ENCODE peak calls at places on chromosomes 7 and 10, in ten cellular contexts. One of them, this sample, is unnamed.

GRCh38 chr10:86829472-86829871 is 73.1 kb downstream of the BMPR1A start:
- DNase-seq in endothelial cell of umbilical vein: no peak
- DNase-seq in left ventricle myocardium inferior: no peak
- DNase-seq in upper lobe of right lung: no peak
- DNase-seq in heart right ventricle: no peak
- DNase-seq in hepatocyte: no peak
- DNase-seq in CD14-positive monocyte: no peak
- DNase-seq in MM.1S: no peak
- DNase-seq in brain microvascular endothelial cell: no peak
- DNase-seq in glutamatergic neuron: no peak
- DNase-seq in this sample: no peak

GRCh38 chr10:64116731-64117130 is 595.5 kb downstream of the REEP3 start:
- DNase-seq in upper lobe of right lung: no peak
- DNase-seq in CD14-positive monocyte: no peak
- DNase-seq in brain microvascular endothelial cell: no peak
- DNase-seq in left ventricle myocardium inferior: no peak
- DNase-seq in glutamatergic neuron: no peak
- DNase-seq in endothelial cell of umbilical vein: no peak
- DNase-seq in MM.1S: no peak
- DNase-seq in hepatocyte: no peak
- DNase-seq in heart right ventricle: no peak
- DNase-seq in this sample: no peak

GRCh38 chr10:59625842-59626522 is 83.7 kb downstream of the SLC16A9 start:
- DNase-seq in brain microvascular endothelial cell: peak; percentile 57
- DNase-seq in heart right ventricle: peak; percentile 36
- DNase-seq in MM.1S: peak; percentile 76
- DNase-seq in upper lobe of right lung: no peak
- DNase-seq in left ventricle myocardium inferior: no peak
- DNase-seq in hepatocyte: peak; percentile 83
- DNase-seq in glutamatergic neuron: peak; percentile 32
- DNase-seq in endothelial cell of umbilical vein: peak; percentile 67
- DNase-seq in CD14-positive monocyte: no peak
- DNase-seq in this sample: no peak

GRCh38 chr7:12686894-12687212 is 580 bp upstream of the ARL4A start:
- DNase-seq in heart right ventricle: no peak
- DNase-seq in hepatocyte: no peak
- DNase-seq in glutamatergic neuron: no peak
- DNase-seq in MM.1S: no peak
- DNase-seq in brain microvascular endothelial cell: no peak
- DNase-seq in left ventricle myocardium inferior: no peak
- DNase-seq in CD14-positive monocyte: no peak
- DNase-seq in endothelial cell of umbilical vein: no peak
- DNase-seq in upper lobe of right lung: no peak
- DNase-seq in this sample: no peak

GRCh38 chr10:127462643-127463295 is 86.3 kb upstream of the NPS start:
- DNase-seq in glutamatergic neuron: no peak
- DNase-seq in heart right ventricle: no peak
- DNase-seq in MM.1S: no peak
- DNase-seq in upper lobe of right lung: no peak
- DNase-seq in endothelial cell of umbilical vein: no peak
- DNase-seq in left ventricle myocardium inferior: no peak
- DNase-seq in hepatocyte: peak; percentile 39
- DNase-seq in CD14-positive monocyte: no peak
- DNase-seq in brain microvascular endothelial cell: no peak
- DNase-seq in this sample: no peak

GRCh38 chr10:112793197-112793921 is 156.7 kb upstream of the TCF7L2 start:
- DNase-seq in hepatocyte: no peak
- DNase-seq in left ventricle myocardium inferior: no peak
- DNase-seq in heart right ventricle: no peak
- DNase-seq in MM.1S: no peak
- DNase-seq in upper lobe of right lung: no peak
- DNase-seq in glutamatergic neuron: no peak
- DNase-seq in endothelial cell of umbilical vein: no peak
- DNase-seq in brain microvascular endothelial cell: no peak
- DNase-seq in CD14-positive monocyte: no peak
- DNase-seq in this sample: no peak

GRCh38 chr7:155388561-155388960 is 69.4 kb upstream of the EN2 start:
- DNase-seq in MM.1S: no peak
- DNase-seq in upper lobe of right lung: no peak
- DNase-seq in hepatocyte: no peak
- DNase-seq in brain microvascular endothelial cell: no peak
- DNase-seq in endothelial cell of umbilical vein: no peak
- DNase-seq in CD14-positive monocyte: no peak
- DNase-seq in glutamatergic neuron: no peak
- DNase-seq in left ventricle myocardium inferior: no peak
- DNase-seq in heart right ventricle: no peak
- DNase-seq in this sample: no peak

GRCh38 chr10:129849853-129850252 is 114.2 kb downstream of the EBF3 start:
- DNase-seq in glutamatergic neuron: no peak
- DNase-seq in endothelial cell of umbilical vein: no peak
- DNase-seq in left ventricle myocardium inferior: no peak
- DNase-seq in hepatocyte: no peak
- DNase-seq in CD14-positive monocyte: no peak
- DNase-seq in brain microvascular endothelial cell: no peak
- DNase-seq in upper lobe of right lung: no peak
- DNase-seq in heart right ventricle: no peak
- DNase-seq in MM.1S: no peak
- DNase-seq in this sample: no peak

GRCh38 chr7:12635830-12636229 is 51.6 kb upstream of the ARL4A start:
- DNase-seq in endothelial cell of umbilical vein: no peak
- DNase-seq in glutamatergic neuron: no peak
- DNase-seq in hepatocyte: no peak
- DNase-seq in brain microvascular endothelial cell: no peak
- DNase-seq in MM.1S: peak; percentile 82
- DNase-seq in left ventricle myocardium inferior: no peak
- DNase-seq in upper lobe of right lung: no peak
- DNase-seq in CD14-positive monocyte: no peak
- DNase-seq in heart right ventricle: no peak
- DNase-seq in this sample: no peak

GRCh38 chr7:129669901-129670300 is 58.4 kb downstream of the NRF1 start:
- DNase-seq in left ventricle myocardium inferior: no peak
- DNase-seq in endothelial cell of umbilical vein: no peak
- DNase-seq in heart right ventricle: no peak
- DNase-seq in hepatocyte: no peak
- DNase-seq in brain microvascular endothelial cell: no peak
- DNase-seq in glutamatergic neuron: no peak
- DNase-seq in upper lobe of right lung: no peak
- DNase-seq in CD14-positive monocyte: no peak
- DNase-seq in MM.1S: no peak
- DNase-seq in this sample: no peak

GRCh38 chr7:42843209-42843800 is 68.6 kb downstream of the C7orf25 start:
- DNase-seq in CD14-positive monocyte: no peak
- DNase-seq in upper lobe of right lung: peak; percentile 65
- DNase-seq in hepatocyte: peak; percentile 71
- DNase-seq in left ventricle myocardium inferior: peak; percentile 20
- DNase-seq in endothelial cell of umbilical vein: peak; percentile 53
- DNase-seq in glutamatergic neuron: peak; percentile 63
- DNase-seq in heart right ventricle: peak; percentile 22
- DNase-seq in MM.1S: peak; percentile 51
- DNase-seq in brain microvascular endothelial cell: peak; percentile 44
- DNase-seq in this sample: no peak

GRCh38 chr10:52864459-52865106 is 92.0 kb upstream of the MBL2 start:
- DNase-seq in upper lobe of right lung: no peak
- DNase-seq in hepatocyte: peak; percentile 83
- DNase-seq in left ventricle myocardium inferior: peak; percentile 34
- DNase-seq in heart right ventricle: peak; percentile 43
- DNase-seq in glutamatergic neuron: no peak
- DNase-seq in CD14-positive monocyte: no peak
- DNase-seq in brain microvascular endothelial cell: peak; percentile 100
- DNase-seq in MM.1S: peak; percentile 90
- DNase-seq in endothelial cell of umbilical vein: no peak
- DNase-seq in this sample: no peak

GRCh38 chr7:27145167-27145883 is 1.8 kb upstream of the HOXA5 start:
- DNase-seq in brain microvascular endothelial cell: no peak
- DNase-seq in endothelial cell of umbilical vein: no peak
- DNase-seq in upper lobe of right lung: no peak
- DNase-seq in heart right ventricle: no peak
- DNase-seq in glutamatergic neuron: no peak
- DNase-seq in left ventricle myocardium inferior: no peak
- DNase-seq in MM.1S: no peak
- DNase-seq in CD14-positive monocyte: no peak
- DNase-seq in hepatocyte: no peak
- DNase-seq in this sample: no peak

GRCh38 chr10:18104223-18104872 is 35.9 kb upstream of the CACNB2 start:
- DNase-seq in upper lobe of right lung: peak; percentile 68
- DNase-seq in hepatocyte: peak; percentile 55
- DNase-seq in brain microvascular endothelial cell: peak; percentile 47
- DNase-seq in heart right ventricle: peak; percentile 50
- DNase-seq in glutamatergic neuron: peak; percentile 74
- DNase-seq in MM.1S: peak; percentile 28
- DNase-seq in CD14-positive monocyte: peak; percentile 54
- DNase-seq in endothelial cell of umbilical vein: peak; percentile 52
- DNase-seq in left ventricle myocardium inferior: peak; percentile 24
- DNase-seq in this sample: no peak

DNA sequence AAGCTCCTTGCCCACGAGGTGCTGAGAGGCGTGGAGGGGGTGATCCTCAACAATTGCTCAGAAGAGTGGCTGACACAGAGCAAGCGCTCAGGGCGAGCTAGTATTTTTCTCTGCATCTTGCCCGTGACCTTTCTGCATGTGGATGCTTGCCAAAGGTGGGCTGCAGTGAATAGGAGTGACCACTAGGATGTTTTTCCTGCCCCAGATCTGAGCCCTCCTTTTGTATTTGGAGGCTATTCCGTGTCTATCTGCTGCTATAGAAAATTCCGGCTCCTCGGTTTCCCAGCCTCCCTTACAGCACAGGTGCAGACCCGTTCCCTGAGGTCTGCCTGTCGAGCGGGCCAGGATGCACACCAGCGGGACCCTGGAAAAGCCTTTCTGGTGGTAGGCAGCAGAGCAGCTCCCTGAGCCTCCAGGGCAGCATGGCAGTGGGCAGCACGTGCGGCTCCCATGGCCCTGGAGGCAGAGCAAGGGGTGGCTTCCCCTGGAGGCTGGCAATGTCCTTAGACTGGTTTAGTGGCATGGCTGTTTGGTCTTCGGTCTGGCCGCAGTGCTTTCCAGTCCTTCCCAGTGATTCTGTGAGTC is 145.1 kb upstream of the PCBD1 start:
- DNase-seq in hepatocyte: no peak
- DNase-seq in upper lobe of right lung: peak; percentile 41
- DNase-seq in brain microvascular endothelial cell: no peak
- DNase-seq in heart right ventricle: no peak
- DNase-seq in endothelial cell of umbilical vein: no peak
- DNase-seq in MM.1S: no peak
- DNase-seq in CD14-positive monocyte: no peak
- DNase-seq in left ventricle myocardium inferior: no peak
- DNase-seq in glutamatergic neuron: no peak
- DNase-seq in this sample: no peak
- TF ChIP-seq CTCF in hepatocyte: no peak
- TF ChIP-seq CTCF in upper lobe of right lung: no peak
- TF ChIP-seq CTCF in brain microvascular endothelial cell: peak; percentile 24
- TF ChIP-seq CTCF in heart right ventricle: no peak
- TF ChIP-seq CTCF in endothelial cell of umbilical vein: no peak
- TF ChIP-seq CTCF in MM.1S: no peak
- TF ChIP-seq CTCF in CD14-positive monocyte: no peak
- TF ChIP-seq CTCF in left ventricle myocardium inferior: no peak
- TF ChIP-seq CTCF in glutamatergic neuron: peak; percentile 62
- TF ChIP-seq CTCF in this sample: no peak

DNA sequence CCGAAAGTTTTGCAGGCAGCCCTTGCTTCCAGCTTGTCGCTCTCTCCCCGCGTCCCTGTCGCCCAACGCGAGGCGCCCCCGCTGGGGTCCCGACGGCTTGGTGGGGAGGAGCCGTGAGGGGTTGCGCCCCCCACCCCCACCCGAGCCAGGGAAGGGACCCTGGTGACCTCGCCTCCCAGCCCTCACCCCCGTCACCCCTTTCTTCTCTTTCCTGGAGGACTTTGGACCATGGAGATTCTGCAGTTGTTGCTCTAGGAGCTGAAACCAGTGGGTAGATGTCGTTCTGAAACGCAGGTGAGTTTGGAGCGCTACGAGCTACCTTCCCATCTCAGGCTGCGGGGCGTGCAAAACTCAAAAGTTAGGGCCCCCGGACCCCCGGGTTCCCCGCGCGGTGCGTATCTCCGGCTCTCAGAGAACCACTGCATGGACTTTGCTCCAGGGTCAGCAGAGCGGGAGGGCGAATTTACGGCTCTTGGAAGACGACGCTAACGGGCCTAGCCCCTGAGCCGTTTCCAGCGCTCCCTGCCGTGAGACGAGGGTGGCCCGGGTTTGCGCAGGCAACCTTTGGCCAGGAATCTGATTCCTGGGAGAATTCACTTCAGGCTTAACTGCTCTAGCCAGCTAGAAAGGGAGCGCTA is 684 bp upstream of the ATXN7L1 start:
- DNase-seq in upper lobe of right lung: peak; percentile 68
- DNase-seq in CD14-positive monocyte: no peak
- DNase-seq in brain microvascular endothelial cell: peak; percentile 11
- DNase-seq in heart right ventricle: peak; percentile 26
- DNase-seq in left ventricle myocardium inferior: peak; percentile 32
- DNase-seq in glutamatergic neuron: peak; percentile 60
- DNase-seq in endothelial cell of umbilical vein: peak; percentile 52
- DNase-seq in hepatocyte: peak; percentile 79
- DNase-seq in MM.1S: no peak
- DNase-seq in this sample: no peak
- TF ChIP-seq CTCF in upper lobe of right lung: no peak
- TF ChIP-seq CTCF in CD14-positive monocyte: peak; percentile 45
- TF ChIP-seq CTCF in brain microvascular endothelial cell: no peak
- TF ChIP-seq CTCF in heart right ventricle: peak; percentile 19
- TF ChIP-seq CTCF in left ventricle myocardium inferior: no peak
- TF ChIP-seq CTCF in glutamatergic neuron: no peak
- TF ChIP-seq CTCF in endothelial cell of umbilical vein: no peak
- TF ChIP-seq CTCF in hepatocyte: no peak
- TF ChIP-seq CTCF in MM.1S: no peak
- TF ChIP-seq CTCF in this sample: no peak

GRCh38 chr7:21504021-21504420 is 38.8 kb upstream of the DNAH11 start:
- DNase-seq in upper lobe of right lung: no peak
- DNase-seq in hepatocyte: peak; percentile 23
- DNase-seq in MM.1S: no peak
- DNase-seq in glutamatergic neuron: no peak
- DNase-seq in endothelial cell of umbilical vein: no peak
- DNase-seq in brain microvascular endothelial cell: no peak
- DNase-seq in CD14-positive monocyte: no peak
- DNase-seq in heart right ventricle: no peak
- DNase-seq in left ventricle myocardium inferior: no peak
- DNase-seq in this sample: no peak

GRCh38 chr7:21508538-21508937 is 34.3 kb upstream of the DNAH11 start:
- DNase-seq in endothelial cell of umbilical vein: no peak
- DNase-seq in glutamatergic neuron: no peak
- DNase-seq in upper lobe of right lung: no peak
- DNase-seq in MM.1S: no peak
- DNase-seq in heart right ventricle: no peak
- DNase-seq in left ventricle myocardium inferior: no peak
- DNase-seq in brain microvascular endothelial cell: no peak
- DNase-seq in hepatocyte: no peak
- DNase-seq in CD14-positive monocyte: no peak
- DNase-seq in this sample: no peak

GRCh38 chr7:21507627-21508343 is 35.1 kb upstream of the DNAH11 start:
- DNase-seq in heart right ventricle: peak; percentile 16
- DNase-seq in hepatocyte: peak; percentile 40
- DNase-seq in glutamatergic neuron: peak; percentile 62
- DNase-seq in brain microvascular endothelial cell: peak; percentile 52
- DNase-seq in CD14-positive monocyte: no peak
- DNase-seq in left ventricle myocardium inferior: no peak
- DNase-seq in MM.1S: peak; percentile 29
- DNase-seq in endothelial cell of umbilical vein: peak; percentile 52
- DNase-seq in upper lobe of right lung: no peak
- DNase-seq in this sample: no peak
- TF ChIP-seq CTCF in heart right ventricle: peak; percentile 69
- TF ChIP-seq CTCF in hepatocyte: peak; percentile 54
- TF ChIP-seq CTCF in glutamatergic neuron: peak; percentile 77
- TF ChIP-seq CTCF in brain microvascular endothelial cell: peak; percentile 82
- TF ChIP-seq CTCF in CD14-positive monocyte: peak; percentile 78
- TF ChIP-seq CTCF in left ventricle myocardium inferior: peak; percentile 81
- TF ChIP-seq CTCF in MM.1S: peak; percentile 75
- TF ChIP-seq CTCF in endothelial cell of umbilical vein: peak; percentile 76
- TF ChIP-seq CTCF in upper lobe of right lung: peak; percentile 73
- TF ChIP-seq CTCF in this sample: no peak

GRCh38 chr7:30469303-30469702 is 9.3 kb downstream of the NOD1 start:
- DNase-seq in endothelial cell of umbilical vein: peak; percentile 99
- DNase-seq in heart right ventricle: peak; percentile 90
- DNase-seq in glutamatergic neuron: no peak
- DNase-seq in CD14-positive monocyte: no peak
- DNase-seq in hepatocyte: peak; percentile 92
- DNase-seq in MM.1S: no peak
- DNase-seq in upper lobe of right lung: peak; percentile 81
- DNase-seq in left ventricle myocardium inferior: peak; percentile 77
- DNase-seq in brain microvascular endothelial cell: peak; percentile 100
- DNase-seq in this sample: no peak
- TF ChIP-seq CTCF in endothelial cell of umbilical vein: peak; percentile 52
- TF ChIP-seq CTCF in heart right ventricle: peak; percentile 59
- TF ChIP-seq CTCF in glutamatergic neuron: no peak
- TF ChIP-seq CTCF in CD14-positive monocyte: no peak
- TF ChIP-seq CTCF in hepatocyte: peak; percentile 47
- TF ChIP-seq CTCF in MM.1S: no peak
- TF ChIP-seq CTCF in upper lobe of right lung: peak; percentile 34
- TF ChIP-seq CTCF in left ventricle myocardium inferior: peak; percentile 59
- TF ChIP-seq CTCF in brain microvascular endothelial cell: peak; percentile 72
- TF ChIP-seq CTCF in this sample: no peak